ENCODE peak calls at places on chromosomes 5 and 9, in five cellular contexts. R is A549, W is HepG2, N is K562, B is GM12878. C is an unnamed sample.
A peak's percentile ranks its signal among the peaks of the same experiment; 100 is the strongest.

GRCh38 chr5:132327278-132327959 is 33.2 kb downstream of the SLC22A4 start:
- DNase-seq in B (no peak), W (no peak), R (no peak), N (no peak), C (no peak)

GRCh38 chr5:103407399-103407798 is 148.8 kb downstream of the MACIR start:
- DNase-seq in N (no peak), R (no peak), W (no peak), B (no peak), C (no peak)

GRCh38 chr9:20650750-20651299 is 28.5 kb upstream of the MLLT3 start:
- DNase-seq in B (no peak), R (no peak), N (no peak), W (peak; percentile 28), C (no peak)

GRCh38 chr9:4491621-4491975 is 1.3 kb downstream of the SLC1A1 start:
- DNase-seq in W (no peak), B (no peak), N (no peak), R (no peak), C (peak; percentile 59)

GRCh38 chr5:52623291-52623690 is 164.4 kb upstream of the ITGA1 start:
- DNase-seq in B (no peak), N (no peak), R (no peak), W (no peak), C (no peak)

GRCh38 chr9:91758491-91758981 is 191.5 kb downstream of the ROR2 start:
- DNase-seq in R (peak; percentile 57), W (peak; percentile 25), B (peak; percentile 37), N (peak; percentile 75), C (peak; percentile 93)

GRCh38 chr5:2903451-2904395 is 152.2 kb upstream of the IRX2 start:
- DNase-seq in N (no peak), W (no peak), R (no peak), B (no peak), C (no peak)

GRCh38 chr5:126965061-126965475 is 65.3 kb downstream of the MARCHF3 start:
- DNase-seq in B (peak; percentile 55), N (no peak), R (no peak), W (no peak), C (no peak)

GRCh38 chr5:15003511-15003920 is 131.9 kb upstream of the ANKH start:
- DNase-seq in W (peak; percentile 59), N (peak; percentile 75), B (peak; percentile 13), R (peak; percentile 71), C (peak; percentile 49)

GRCh38 chr5:18069790-18070189 is 435.5 kb downstream of the TAF11L14 start:
- DNase-seq in N (no peak), B (no peak), R (no peak), W (no peak), C (no peak)

GRCh38 chr5:149938272-149938671 is 6.3 kb downstream of the PDE6A start:
- DNase-seq in B (no peak), W (no peak), R (peak; percentile 65), N (no peak), C (no peak)

GRCh38 chr9:129874261-129875101 is 39.2 kb downstream of the USP20 start:
- DNase-seq in W (no peak), R (no peak), N (no peak), B (no peak), C (no peak)

GRCh38 chr9:129875687-129876395 is 40.6 kb downstream of the USP20 start:
- DNase-seq in N (no peak), W (no peak), R (no peak), B (no peak), C (no peak)

GRCh38 chr9:129878253-129878652 is 43.0 kb downstream of the USP20 start:
- DNase-seq in W (no peak), N (no peak), B (no peak), R (no peak), C (no peak)

GRCh38 chr9:129875181-129875611 is 39.9 kb downstream of the USP20 start:
- DNase-seq in W (no peak), N (no peak), R (no peak), B (no peak), C (no peak)

DNA sequence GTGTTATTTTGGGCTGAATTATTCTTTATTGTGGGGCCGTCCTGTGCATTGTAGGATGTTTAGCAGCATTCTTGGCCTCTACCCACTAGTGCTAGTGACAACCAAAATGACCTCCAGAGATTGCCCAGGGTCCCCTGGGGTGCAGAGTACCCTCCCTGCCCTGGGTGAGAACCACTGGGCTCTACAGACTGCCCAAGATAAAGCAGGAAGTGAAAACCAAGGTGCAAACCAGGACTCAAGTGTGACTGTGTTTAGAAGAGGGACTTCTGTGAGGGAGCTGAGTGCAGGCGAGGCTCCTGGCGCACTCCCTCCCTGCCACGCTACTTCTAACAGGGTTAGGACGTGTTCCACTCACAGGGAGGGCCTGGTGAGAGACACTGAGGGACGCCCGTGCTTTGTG is 41.6 kb downstream of the USP20 start:
- DNase-seq in B (no peak), R (no peak), N (no peak), W (no peak), C (no peak)
- TF ChIP-seq KDM1A in B (no peak), R (no peak), N (no peak), W (no peak), C (no peak)

GRCh38 chr5:136772541-136772940 is 407.2 kb upstream of the TRPC7 start:
- DNase-seq in B (no peak), R (no peak), W (no peak), N (no peak), C (no peak)

GRCh38 chr5:136769900-136770684 is 404.7 kb upstream of the TRPC7 start:
- DNase-seq in N (peak; percentile 74), R (peak; percentile 75), W (peak; percentile 48), B (no peak), C (peak; percentile 87)

GRCh38 chr5:136766456-136766855 is 401.1 kb upstream of the TRPC7 start:
- DNase-seq in B (no peak), N (no peak), W (no peak), R (no peak), C (no peak)

GRCh38 chr5:136769093-136769492 is 403.7 kb upstream of the TRPC7 start:
- DNase-seq in B (no peak), N (no peak), W (no peak), R (no peak), C (no peak)

GRCh38 chr5:136768457-136768856 is 403.1 kb upstream of the TRPC7 start:
- DNase-seq in W (no peak), N (no peak), B (no peak), R (no peak), C (no peak)
- TF ChIP-seq KDM1A in W (no peak), N (no peak), B (no peak), R (no peak), C (no peak)

DNA sequence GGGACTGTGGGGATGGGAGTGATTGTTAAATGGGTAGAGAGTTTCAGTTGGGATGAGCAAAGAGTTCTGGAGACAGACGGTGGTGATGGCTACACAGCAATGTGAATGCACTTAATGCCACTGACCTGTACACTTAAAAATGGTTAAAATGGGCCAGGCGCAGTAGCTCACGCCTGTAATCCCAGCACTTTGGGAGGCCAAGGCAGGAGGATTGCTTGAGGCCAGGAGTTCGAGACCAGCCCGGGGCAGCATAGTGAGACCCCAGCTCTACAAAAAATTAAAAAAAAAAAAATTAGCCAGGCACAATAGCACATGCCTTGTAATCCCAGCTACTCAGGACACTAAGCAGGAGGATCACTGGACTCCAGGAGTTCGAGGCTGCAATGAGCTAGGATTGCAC is 7.7 kb downstream of the LMAN2 start:
- DNase-seq in B (no peak), R (no peak), W (no peak), N (no peak), C (no peak)
- TF ChIP-seq KDM1A in B (no peak), R (no peak), W (no peak), N (no peak), C (no peak)

DNA sequence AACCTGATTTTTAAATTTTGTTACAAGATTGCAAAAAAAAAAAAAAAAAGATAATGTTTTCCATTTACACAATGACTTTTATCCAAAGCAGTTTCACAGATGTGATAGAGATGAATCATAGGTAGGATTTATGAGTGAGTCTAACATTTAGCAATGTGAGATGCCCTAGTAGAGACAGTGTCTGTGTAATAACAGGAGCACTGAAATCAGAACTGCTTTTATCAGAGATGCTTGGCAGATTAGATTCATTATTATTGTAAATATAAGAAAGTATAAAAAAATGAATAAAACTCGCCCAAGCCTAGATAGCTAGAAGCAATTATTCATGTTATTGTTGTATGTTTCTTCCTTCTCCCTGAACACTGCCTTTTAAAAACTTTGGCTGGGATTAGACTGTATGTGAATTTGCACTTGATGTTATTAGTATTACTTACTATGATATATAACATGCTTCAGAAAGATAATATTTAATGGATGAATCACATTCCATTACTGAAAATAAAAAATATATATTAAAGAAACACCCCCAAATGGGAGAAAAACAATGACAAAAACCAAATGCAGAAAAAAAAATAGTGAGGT is 567.3 kb upstream of the KLF4 start:
- DNase-seq in N (no peak), B (no peak), R (peak; percentile 54), W (no peak), C (no peak)
- TF ChIP-seq KDM1A in N (no peak), B (no peak), R (no peak), W (no peak), C (no peak)